ENCODE peak calls at places on chromosomes 6 and 20, in nine cellular contexts. V is fibroblast of mammary gland; K is ACHN; L is T follicular helper cell; H is cardiac muscle cell; T is activated CD4-positive, alpha-beta T cell treated with anti-CD3 and anti-CD28 coated beads, Interleukin-2, amount 10 ng/mL, durations not matched to agents 7 days and 5 days; S is HT-29; X is fibroblast of lung; Z is HS-27A. G is an unnamed sample.

GRCh38 chr6:133446789-133447188 is 205.6 kb downstream of the EYA4 start:
- DNase-seq in V (no peak), K (no peak), L (no peak), H (no peak), T (no peak), S (no peak), X (no peak), Z (no peak), G (no peak)

GRCh38 chr6:34465551-34466241 is at the start of gene PACSIN1:
- DNase-seq in V (no peak), K (peak; percentile 15), L (no peak), H (peak; percentile 83), T (peak; percentile 16), S (no peak), X (peak; percentile 20), Z (no peak), G (no peak)

GRCh38 chr6:46996860-46997641 is 45.1 kb downstream of the ADGRF1 start:
- DNase-seq in V (no peak), K (no peak), L (no peak), H (no peak), T (no peak), S (peak; percentile 54), X (no peak), Z (no peak), G (no peak)

GRCh38 chr6:100712997-100713396 is 168.1 kb downstream of the ASCC3 start:
- DNase-seq in V (no peak), K (no peak), L (no peak), H (no peak), T (no peak), S (no peak), X (no peak), Z (no peak), G (no peak)

GRCh38 chr6:617485-618100 is 39.3 kb downstream of the HUS1B start:
- DNase-seq in V (no peak), K (no peak), L (no peak), H (no peak), T (no peak), S (peak; percentile 54), X (no peak), Z (no peak), G (no peak)

GRCh38 chr6:155418017-155418749 is 37.5 kb downstream of the NOX3 start:
- DNase-seq in V (peak; percentile 70), K (no peak), L (peak; percentile 56), H (no peak), T (peak; percentile 65), S (no peak), X (peak; percentile 69), Z (no peak), G (peak; percentile 26)

GRCh38 chr6:20251525-20251924 is 39.3 kb upstream of the MBOAT1 start:
- DNase-seq in V (no peak), K (no peak), L (no peak), H (no peak), T (no peak), S (no peak), X (no peak), Z (no peak), G (no peak)

GRCh38 chr6:84526631-84527030 is 237.8 kb downstream of the TBX18 start:
- DNase-seq in V (no peak), K (no peak), L (no peak), H (no peak), T (no peak), S (no peak), X (no peak), Z (no peak), G (no peak)

GRCh38 chr20:37096415-37097039 is 730 bp upstream of the RBL1 start:
- DNase-seq in V (no peak), K (no peak), L (no peak), H (no peak), T (peak; percentile 7), S (no peak), X (no peak), Z (no peak), G (no peak)

GRCh38 chr20:46348972-46349741 is 40.9 kb upstream of the CDH22 start:
- DNase-seq in V (peak; percentile 52), K (peak; percentile 54), L (peak; percentile 36), H (peak; percentile 78), T (peak; percentile 61), S (peak; percentile 66), X (no peak), Z (no peak), G (peak; percentile 37)

GRCh38 chr6:129251669-129252376 is 368.9 kb downstream of the LAMA2 start:
- DNase-seq in V (peak; percentile 75), K (peak; percentile 60), L (peak; percentile 5), H (peak; percentile 69), T (peak; percentile 55), S (peak; percentile 90), X (peak; percentile 73), Z (peak; percentile 51), G (peak; percentile 47)

GRCh38 chr6:162108041-162108440 is 619.5 kb downstream of the PRKN start:
- DNase-seq in V (no peak), K (no peak), L (no peak), H (no peak), T (no peak), S (no peak), X (no peak), Z (no peak), G (no peak)

GRCh38 chr6:57013501-57013900 is 33.0 kb upstream of the KIAA1586 start:
- DNase-seq in V (peak; percentile 90), K (peak; percentile 46), L (no peak), H (no peak), T (no peak), S (no peak), X (peak; percentile 85), Z (peak; percentile 27), G (peak; percentile 68)

GRCh38 chr6:154887051-154887450 is 108.1 kb upstream of the TIAM2 start:
- DNase-seq in V (peak; percentile 60), K (no peak), L (no peak), H (no peak), T (no peak), S (no peak), X (peak; percentile 67), Z (no peak), G (no peak)

GRCh38 chr6:12548526-12548925 is 168.0 kb upstream of the PHACTR1 start:
- DNase-seq in V (no peak), K (no peak), L (no peak), H (no peak), T (no peak), S (no peak), X (peak; percentile 95), Z (peak; percentile 87), G (no peak)

GRCh38 chr6:106473807-106474206 is 113.3 kb downstream of the CRYBG1 start:
- DNase-seq in V (peak; percentile 90), K (no peak), L (no peak), H (no peak), T (no peak), S (no peak), X (peak; percentile 82), Z (no peak), G (peak; percentile 22)

GRCh38 chr6:159043236-159043635 is 1.6 kb downstream of the TAGAP start:
- DNase-seq in V (no peak), K (no peak), L (no peak), H (no peak), T (peak; percentile 73), S (no peak), X (no peak), Z (no peak), G (no peak)

GRCh38 chr6:12516070-12516469 is 200.5 kb upstream of the PHACTR1 start:
- DNase-seq in V (no peak), K (no peak), L (no peak), H (no peak), T (no peak), S (peak; percentile 32), X (no peak), Z (no peak), G (no peak)

GRCh38 chr6:116115781-116116180 is 10.2 kb downstream of the COL10A1 start:
- DNase-seq in V (peak; percentile 24), K (peak; percentile 24), L (no peak), H (no peak), T (no peak), S (no peak), X (no peak), Z (no peak), G (no peak)

GRCh38 chr6:137731960-137732616 is 135.0 kb upstream of the TNFAIP3 start:
- DNase-seq in V (peak; percentile 87), K (no peak), L (no peak), H (no peak), T (no peak), S (peak; percentile 84), X (peak; percentile 37), Z (no peak), G (no peak)

GRCh38 chr6:24935753-24936152 is at the start of gene RIPOR2:
- DNase-seq in V (no peak), K (no peak), L (peak; percentile 62), H (peak; percentile 22), T (peak; percentile 86), S (no peak), X (no peak), Z (no peak), G (no peak)

GRCh38 chr6:72861935-72862432 is 240.1 kb downstream of the KCNQ5 start:
- DNase-seq in V (peak; percentile 64), K (no peak), L (no peak), H (peak; percentile 12), T (no peak), S (no peak), X (peak; percentile 65), Z (peak; percentile 22), G (no peak)

GRCh38 chr6:21914121-21914973 is 320.8 kb downstream of the SOX4 start:
- DNase-seq in V (peak; percentile 46), K (peak; percentile 11), L (no peak), H (no peak), T (peak; percentile 67), S (peak; percentile 22), X (peak; percentile 52), Z (no peak), G (no peak)

GRCh38 chr20:53981752-53982437 is 88.5 kb downstream of the BCAS1 start:
- DNase-seq in V (peak; percentile 65), K (no peak), L (no peak), H (no peak), T (no peak), S (no peak), X (peak; percentile 32), Z (no peak), G (no peak)

GRCh38 chr6:1686117-1687098 is 76.7 kb downstream of the FOXC1 start:
- DNase-seq in V (peak; percentile 94), K (no peak), L (no peak), H (peak; percentile 27), T (no peak), S (peak; percentile 40), X (peak; percentile 99), Z (peak; percentile 66), G (no peak)

GRCh38 chr20:17617212-17617867 is 47.5 kb downstream of the DSTN start:
- DNase-seq in V (peak; percentile 44), K (peak; percentile 54), L (peak; percentile 33), H (peak; percentile 77), T (peak; percentile 56), S (peak; percentile 62), X (no peak), Z (no peak), G (no peak)

GRCh38 chr6:135910943-135911618 is 59.6 kb downstream of the PDE7B start:
- DNase-seq in V (no peak), K (no peak), L (no peak), H (no peak), T (no peak), S (no peak), X (peak; percentile 30), Z (no peak), G (no peak)

GRCh38 chr6:37371158-37372083 is 17.6 kb downstream of the RNF8 start:
- DNase-seq in V (no peak), K (no peak), L (no peak), H (no peak), T (no peak), S (no peak), X (no peak), Z (no peak), G (no peak)

GRCh38 chr6:64732888-64733287 is 974.1 kb downstream of the EYS start:
- DNase-seq in V (no peak), K (peak; percentile 15), L (no peak), H (no peak), T (no peak), S (peak; percentile 49), X (no peak), Z (no peak), G (peak; percentile 32)